ENCODE peak calls at places on chromosomes 11 and 22, in six cellular contexts. J is AG10803; I is HL-60; H is CD8-positive, alpha-beta T cell; B is Calu3; V is HuH-7.5. P is an unnamed sample.

GRCh38 chr11:28903716-28904115 is 795.5 kb downstream of the METTL15 start:
- DNase-seq in I (no peak), B (no peak), V (no peak), J (no peak), H (no peak), P (no peak)

GRCh38 chr11:32137263-32137662 is 46.4 kb downstream of the RCN1 start:
- DNase-seq in B (no peak), I (no peak), J (peak), H (no peak), V (no peak), P (peak)

GRCh38 chr11:2549080-2549479 is 104.3 kb downstream of the KCNQ1 start:
- DNase-seq in H (no peak), I (no peak), J (no peak), B (no peak), V (no peak), P (no peak)

GRCh38 chr11:121039971-121040613 is 16.2 kb downstream of the TBCEL start:
- DNase-seq in I (no peak), J (no peak), B (no peak), V (no peak), H (no peak), P (no peak)

GRCh38 chr11:120102862-120103118 is 35.1 kb downstream of the TRIM29 start:
- DNase-seq in V (no peak), B (no peak), I (no peak), J (no peak), H (no peak), P (no peak)

GRCh38 chr22:50694766-50695420 is 22.3 kb downstream of the SHANK3 start:
- DNase-seq in I (no peak), H (no peak), J (no peak), B (no peak), V (no peak), P (no peak)

GRCh38 chr22:44620129-44620840 is 81.7 kb upstream of the PRR5 start:
- DNase-seq in B (peak), I (peak), J (peak), V (no peak), H (peak), P (peak)

GRCh38 chr11:93131709-93132108 is 66.1 kb downstream of the SLC36A4 start:
- DNase-seq in H (no peak), I (no peak), B (no peak), J (no peak), V (no peak), P (no peak)

GRCh38 chr11:37747121-37747520 is 1149.1 kb upstream of the RAG2 start:
- DNase-seq in J (no peak), H (no peak), I (no peak), V (no peak), B (no peak), P (no peak)

GRCh38 chr11:87290304-87290922 is 252.7 kb downstream of the TMEM135 start:
- DNase-seq in J (peak), H (no peak), B (no peak), I (no peak), V (peak), P (peak)

GRCh38 chr11:119352857-119353260 is 6.4 kb upstream of the MFRP start:
- DNase-seq in H (no peak), V (peak), I (no peak), J (no peak), B (no peak), P (no peak)

GRCh38 chr22:28231423-28231822 is 312.4 kb upstream of the PITPNB start:
- DNase-seq in J (peak), B (no peak), I (no peak), V (peak), H (no peak), P (no peak)

GRCh38 chr11:99383628-99384300 is 363.0 kb downstream of the CNTN5 start:
- DNase-seq in I (no peak), H (no peak), B (no peak), V (no peak), J (no peak), P (no peak)

GRCh38 chr11:12853652-12854296 is 155.3 kb upstream of the RASSF10 start:
- DNase-seq in I (no peak), J (no peak), B (peak), H (no peak), V (no peak), P (peak)

GRCh38 chr11:73875840-73876239 is 806 bp downstream of the COA4 start:
- DNase-seq in I (no peak), H (no peak), B (peak), J (no peak), V (no peak), P (no peak)

GRCh38 chr22:46651316-46651715 is 31.1 kb downstream of the GRAMD4 start:
- DNase-seq in B (no peak), V (no peak), J (no peak), I (no peak), H (no peak), P (no peak)

GRCh38 chr11:83818349-83818748 is 532.2 kb upstream of the CCDC90B start:
- DNase-seq in J (no peak), V (no peak), B (no peak), I (no peak), H (no peak), P (peak)

GRCh38 chr11:119422505-119423416 is at the start of gene THY1:
- DNase-seq in I (no peak), V (no peak), J (peak), H (no peak), B (no peak), P (no peak)

GRCh38 chr11:121589946-121590537 is 137.3 kb upstream of the SORL1-AS1 start:
- DNase-seq in J (no peak), V (no peak), I (peak), H (no peak), B (no peak), P (no peak)

GRCh38 chr22:29258407-29259252 is 9.2 kb downstream of the RHBDD3 start:
- DNase-seq in I (no peak), J (no peak), B (no peak), H (no peak), V (no peak), P (no peak)

GRCh38 chr11:118911113-118911879 is 14.4 kb downstream of the BCL9L start:
- DNase-seq in J (peak), H (no peak), V (peak), B (no peak), I (no peak), P (peak)

GRCh38 chr22:27399161-27399560 is 402.4 kb downstream of the MN1 start:
- DNase-seq in V (no peak), H (no peak), B (no peak), I (no peak), J (peak), P (no peak)

GRCh38 chr22:42519544-42520237 is at the start of gene RRP7A:
- DNase-seq in B (peak), V (peak), J (peak), H (peak), I (peak), P (peak)

GRCh38 chr22:44325718-44326548 is 13.2 kb upstream of the SHISAL1 start:
- DNase-seq in V (no peak), H (no peak), B (no peak), I (no peak), J (peak), P (peak)

GRCh38 chr22:31749636-31750364 is at the start of gene PRR14L:
- DNase-seq in J (peak), I (peak), B (peak), H (peak), V (peak), P (peak)

GRCh38 chr11:10651579-10652361 is 41.8 kb downstream of the IRAG1 start:
- DNase-seq in V (no peak), J (no peak), B (no peak), H (no peak), I (no peak), P (no peak)

GRCh38 chr22:23053051-23053707 is 17.1 kb upstream of the GNAZ start:
- DNase-seq in I (no peak), J (no peak), H (no peak), B (no peak), V (no peak), P (no peak)

GRCh38 chr22:22702874-22703570 is 58.6 kb downstream of the GGTLC2 start:
- DNase-seq in H (no peak), B (no peak), V (no peak), J (no peak), I (no peak), P (no peak)

GRCh38 chr11:111697910-111698309 is 68.3 kb downstream of the PPP2R1B start:
- DNase-seq in I (no peak), H (no peak), V (no peak), B (no peak), J (no peak), P (no peak)

GRCh38 chr11:106708348-106708747 is 309.9 kb downstream of the GUCY1A2 start:
- DNase-seq in I (no peak), V (no peak), J (no peak), H (no peak), B (no peak), P (no peak)

GRCh38 chr22:42912049-42912448 is 55.0 kb upstream of the ARFGAP3 start:
- DNase-seq in V (no peak), B (no peak), J (no peak), I (no peak), H (no peak), P (no peak)

GRCh38 chr11:76609736-76610370 is 60.7 kb downstream of the LRRC32 start:
- DNase-seq in V (no peak), H (no peak), I (no peak), J (peak), B (no peak), P (no peak)

GRCh38 chr22:31346255-31346732 is at the start of gene PATZ1:
- DNase-seq in B (peak), V (peak), H (peak), J (peak), I (peak), P (no peak)

GRCh38 chr11:414333-414857 is 404 bp downstream of the SIGIRR start:
- DNase-seq in B (no peak), I (peak), J (no peak), V (no peak), H (no peak), P (no peak)

GRCh38 chr11:116605543-116605942 is 167.2 kb downstream of the BUD13 start:
- DNase-seq in H (no peak), V (peak), J (no peak), B (peak), I (peak), P (peak)